ENCODE peak calls at places on chromosomes 16 and 17, in ten cellular contexts. S is CD4-positive, alpha-beta T cell; Y is fibroblast of the aortic adventitia; Q is transverse colon; C is foreskin keratinocyte; D is AG10803; A is HL-60; H is pancreas; O is Peyer's patch; W is left ventricle myocardium inferior. J is an unnamed sample.

GRCh38 chr16:55933038-55933437 is 57.9 kb upstream of the CES5A start:
- DNase-seq in S (no peak), Y (no peak), Q (no peak), C (no peak), D (no peak), A (peak), H (no peak), O (no peak), W (no peak), J (no peak)

GRCh38 chr17:78409191-78409621 is 30.8 kb downstream of the PGS1 start:
- DNase-seq in S (no peak), Y (no peak), Q (peak), C (no peak), D (no peak), A (no peak), H (peak), O (peak), W (no peak), J (no peak)

GRCh38 chr17:9979463-9979995 is 74.5 kb upstream of the RCVRN start:
- DNase-seq in S (no peak), Y (no peak), Q (no peak), C (peak), D (no peak), A (no peak), H (no peak), O (no peak), W (no peak), J (peak)

GRCh38 chr16:10976663-10977062 is 32.3 kb downstream of the CLEC16A start:
- DNase-seq in S (no peak), Y (no peak), Q (no peak), C (no peak), D (no peak), A (no peak), H (no peak), O (no peak), W (no peak), J (no peak)

GRCh38 chr16:87701505-87701921 is 64.3 kb downstream of the KLHDC4 start:
- DNase-seq in S (no peak), Y (no peak), Q (no peak), C (no peak), D (no peak), A (no peak), H (no peak), O (no peak), W (no peak), J (no peak)

GRCh38 chr16:69329369-69330285 is 761 bp downstream of the PDF start:
- DNase-seq in S (peak), Y (no peak), Q (peak), C (peak), D (no peak), A (no peak), H (peak), O (no peak), W (no peak), J (no peak)

GRCh38 chr17:78235885-78236284 is 4.5 kb downstream of the TMEM235 start:
- DNase-seq in S (no peak), Y (no peak), Q (no peak), C (no peak), D (no peak), A (no peak), H (no peak), O (no peak), W (no peak), J (no peak)

GRCh38 chr16:31427441-31428276 is 501 bp downstream of the COX6A2 start:
- DNase-seq in S (peak), Y (peak), Q (peak), C (no peak), D (peak), A (no peak), H (peak), O (peak), W (peak), J (no peak)

GRCh38 chr17:55005520-55005919 is 37.0 kb downstream of the STXBP4 start:
- DNase-seq in S (no peak), Y (peak), Q (no peak), C (peak), D (peak), A (no peak), H (no peak), O (no peak), W (no peak), J (no peak)

GRCh38 chr16:66359012-66359411 is 7.5 kb upstream of the CDH5 start:
- DNase-seq in S (no peak), Y (peak), Q (no peak), C (peak), D (peak), A (peak), H (no peak), O (no peak), W (no peak), J (no peak)

GRCh38 chr16:56331915-56332314 is 93.4 kb downstream of the AMFR start:
- DNase-seq in S (no peak), Y (no peak), Q (no peak), C (no peak), D (no peak), A (no peak), H (no peak), O (no peak), W (no peak), J (no peak)

GRCh38 chr17:59493867-59494266 is 71.5 kb upstream of the DHX40 start:
- DNase-seq in S (no peak), Y (no peak), Q (no peak), C (no peak), D (no peak), A (no peak), H (no peak), O (no peak), W (no peak), J (no peak)

GRCh38 chr17:17346428-17347233 is 43.5 kb downstream of the NT5M start:
- DNase-seq in S (no peak), Y (no peak), Q (no peak), C (no peak), D (no peak), A (peak), H (no peak), O (no peak), W (no peak), J (no peak)

GRCh38 chr17:71830916-71831315 is 289.9 kb upstream of the SOX9 start:
- DNase-seq in S (no peak), Y (no peak), Q (no peak), C (no peak), D (no peak), A (no peak), H (no peak), O (no peak), W (no peak), J (no peak)
- TF ChIP-seq CTCF in S (no peak), Y (no peak), Q (no peak), C (no peak), D (no peak), A (no peak), H (no peak), O (no peak), W (no peak), J (no peak)

GRCh38 chr17:41107941-41108445 is 2.8 kb downstream of the KRTAP4-9 start:
- DNase-seq in S (no peak), Y (peak), Q (no peak), C (no peak), D (peak), A (no peak), H (no peak), O (no peak), W (no peak), J (peak)
- TF ChIP-seq CTCF in S (no peak), Y (no peak), Q (no peak), C (no peak), D (no peak), A (no peak), H (no peak), O (no peak), W (no peak), J (no peak)

GRCh38 chr16:12896562-12896961 is 4.8 kb upstream of the SHISA9 start:
- DNase-seq in S (no peak), Y (no peak), Q (no peak), C (peak), D (peak), A (no peak), H (no peak), O (no peak), W (no peak), J (peak)
- TF ChIP-seq CTCF in S (no peak), Y (no peak), Q (no peak), C (peak), D (peak), A (peak), H (peak), O (no peak), W (peak), J (peak)

DNA sequence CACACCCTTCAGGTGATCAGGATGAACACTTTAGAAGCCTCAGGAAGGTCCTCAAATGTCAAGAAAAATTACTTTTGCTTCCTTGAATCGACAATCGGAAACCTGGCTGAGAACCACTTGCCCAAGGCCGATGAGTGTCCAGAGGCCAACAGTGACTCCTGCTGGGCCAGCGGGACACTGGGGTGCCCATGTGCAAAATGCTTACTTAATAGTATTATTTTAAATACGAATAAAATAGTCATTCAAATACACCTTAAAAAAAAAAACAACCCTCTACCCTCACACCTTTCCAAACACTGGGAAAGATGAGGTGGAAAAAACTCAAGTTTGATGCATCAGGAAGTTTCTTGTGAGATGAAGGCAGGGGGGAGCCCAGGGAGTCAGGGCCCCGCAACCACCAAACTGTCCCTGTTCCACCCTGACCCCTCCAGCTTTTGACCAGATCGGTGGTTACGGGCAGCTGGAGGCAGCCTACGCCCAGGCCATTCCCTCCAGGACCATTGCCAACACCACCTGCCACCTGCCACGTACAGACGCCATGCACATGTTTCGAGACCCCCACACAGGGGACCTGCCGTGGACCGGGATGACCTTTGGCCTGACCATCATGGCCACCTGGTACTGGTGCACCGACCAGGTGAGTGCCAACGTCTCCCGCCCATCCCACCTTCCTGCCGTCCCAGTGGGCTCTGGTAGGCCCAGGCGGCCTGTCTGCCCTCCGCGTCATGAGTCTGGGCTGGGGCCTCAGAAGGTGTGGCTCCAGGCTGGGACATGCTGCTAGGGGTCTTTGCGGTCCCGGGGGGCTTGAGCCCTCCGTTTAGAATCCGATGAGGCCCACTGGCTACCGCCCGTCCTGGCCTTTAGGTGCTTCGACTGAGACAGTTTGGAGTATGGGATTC is 18.9 kb downstream of the SLC5A10 start:
- DNase-seq in S (no peak), Y (no peak), Q (no peak), C (no peak), D (no peak), A (no peak), H (no peak), O (no peak), W (no peak), J (no peak)
- TF ChIP-seq CTCF in S (no peak), Y (peak), Q (no peak), C (peak), D (no peak), A (no peak), H (no peak), O (no peak), W (no peak), J (peak)

GRCh38 chr16:85554791-85555548 is 58.2 kb upstream of the GSE1 start:
- DNase-seq in S (peak), Y (peak), Q (peak), C (peak), D (peak), A (no peak), H (peak), O (no peak), W (peak), J (peak)

GRCh38 chr16:85555549-85556455 is 57.3 kb upstream of the GSE1 start:
- DNase-seq in S (peak), Y (peak), Q (peak), C (no peak), D (peak), A (no peak), H (peak), O (peak), W (peak), J (no peak)

GRCh38 chr16:85556456-85557082 is 56.6 kb upstream of the GSE1 start:
- DNase-seq in S (peak), Y (no peak), Q (peak), C (peak), D (no peak), A (no peak), H (peak), O (peak), W (no peak), J (no peak)

GRCh38 chr16:85557976-85558589 is 55.0 kb upstream of the GSE1 start:
- DNase-seq in S (no peak), Y (no peak), Q (peak), C (peak), D (no peak), A (no peak), H (peak), O (no peak), W (no peak), J (no peak)

GRCh38 chr16:85557083-85557975 is 55.8 kb upstream of the GSE1 start:
- DNase-seq in S (peak), Y (peak), Q (peak), C (peak), D (no peak), A (no peak), H (peak), O (peak), W (no peak), J (no peak)
- TF ChIP-seq CTCF in S (no peak), Y (no peak), Q (peak), C (peak), D (peak), A (no peak), H (no peak), O (no peak), W (no peak), J (peak)

GRCh38 chr16:81077077-81077940 is at the start of gene C16orf46:
- DNase-seq in S (peak), Y (peak), Q (peak), C (peak), D (peak), A (peak), H (peak), O (peak), W (peak), J (peak)
- TF ChIP-seq CTCF in S (no peak), Y (no peak), Q (no peak), C (no peak), D (no peak), A (no peak), H (no peak), O (no peak), W (no peak), J (no peak)

GRCh38 chr17:74355065-74355464 is 6.6 kb downstream of the BTBD17 start:
- DNase-seq in S (no peak), Y (no peak), Q (no peak), C (no peak), D (no peak), A (no peak), H (no peak), O (no peak), W (no peak), J (no peak)

GRCh38 chr17:74353446-74354060 is 8.1 kb downstream of the BTBD17 start:
- DNase-seq in S (no peak), Y (no peak), Q (no peak), C (no peak), D (no peak), A (no peak), H (no peak), O (no peak), W (no peak), J (no peak)

GRCh38 chr17:74351552-74352210 is 10.0 kb downstream of the BTBD17 start:
- DNase-seq in S (no peak), Y (no peak), Q (no peak), C (no peak), D (no peak), A (peak), H (no peak), O (no peak), W (no peak), J (no peak)

GRCh38 chr17:74354561-74354960 is 7.1 kb downstream of the BTBD17 start:
- DNase-seq in S (no peak), Y (no peak), Q (no peak), C (no peak), D (no peak), A (no peak), H (no peak), O (no peak), W (no peak), J (no peak)

GRCh38 chr17:74354123-74354522 is 7.5 kb downstream of the BTBD17 start:
- DNase-seq in S (peak), Y (no peak), Q (peak), C (no peak), D (no peak), A (peak), H (no peak), O (peak), W (peak), J (no peak)
- TF ChIP-seq CTCF in S (peak), Y (no peak), Q (peak), C (peak), D (peak), A (peak), H (no peak), O (no peak), W (peak), J (peak)

GRCh38 chr17:67557921-67558320 is 159.8 kb upstream of the NOL11 start:
- DNase-seq in S (no peak), Y (peak), Q (no peak), C (no peak), D (peak), A (no peak), H (no peak), O (no peak), W (no peak), J (no peak)

GRCh38 chr17:67562036-67562435 is 155.7 kb upstream of the NOL11 start:
- DNase-seq in S (no peak), Y (no peak), Q (no peak), C (no peak), D (no peak), A (no peak), H (no peak), O (no peak), W (no peak), J (no peak)

GRCh38 chr17:67557052-67557845 is 160.5 kb upstream of the NOL11 start:
- DNase-seq in S (no peak), Y (no peak), Q (no peak), C (no peak), D (no peak), A (no peak), H (no peak), O (no peak), W (no peak), J (no peak)

GRCh38 chr17:67558740-67559380 is 158.9 kb upstream of the NOL11 start:
- DNase-seq in S (no peak), Y (peak), Q (no peak), C (peak), D (peak), A (no peak), H (no peak), O (no peak), W (no peak), J (no peak)

DNA sequence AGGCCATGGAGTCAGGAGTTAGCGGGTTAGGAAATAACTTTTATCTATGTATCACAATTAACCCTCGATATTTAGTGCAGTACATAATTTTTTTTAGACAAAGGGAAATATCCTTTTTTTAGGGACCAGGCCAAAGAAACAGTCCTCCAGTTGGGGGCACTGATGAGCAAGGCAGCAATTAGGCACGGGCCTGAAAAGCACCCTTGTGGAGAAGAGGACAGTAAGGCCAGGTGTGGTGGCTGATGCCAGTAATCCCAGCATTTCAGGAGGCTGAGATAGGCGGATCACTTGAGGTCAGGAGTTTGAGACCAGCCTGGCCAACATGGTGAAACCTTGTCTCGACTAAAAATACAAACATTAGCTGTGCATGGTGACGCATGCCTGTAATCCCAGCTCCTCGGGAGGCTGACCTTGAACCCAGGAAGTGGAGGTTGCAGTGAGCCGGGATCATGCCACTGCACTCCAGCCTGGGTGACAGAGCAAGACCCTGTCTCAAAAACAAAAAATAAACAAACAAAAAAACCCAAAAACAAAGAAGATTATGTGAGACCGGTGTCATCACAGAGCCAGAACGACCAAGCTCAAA is 158.3 kb upstream of the NOL11 start:
- DNase-seq in S (no peak), Y (no peak), Q (no peak), C (no peak), D (no peak), A (no peak), H (no peak), O (no peak), W (no peak), J (no peak)
- TF ChIP-seq CTCF in S (no peak), Y (no peak), Q (peak), C (peak), D (no peak), A (no peak), H (no peak), O (no peak), W (peak), J (peak)

DNA sequence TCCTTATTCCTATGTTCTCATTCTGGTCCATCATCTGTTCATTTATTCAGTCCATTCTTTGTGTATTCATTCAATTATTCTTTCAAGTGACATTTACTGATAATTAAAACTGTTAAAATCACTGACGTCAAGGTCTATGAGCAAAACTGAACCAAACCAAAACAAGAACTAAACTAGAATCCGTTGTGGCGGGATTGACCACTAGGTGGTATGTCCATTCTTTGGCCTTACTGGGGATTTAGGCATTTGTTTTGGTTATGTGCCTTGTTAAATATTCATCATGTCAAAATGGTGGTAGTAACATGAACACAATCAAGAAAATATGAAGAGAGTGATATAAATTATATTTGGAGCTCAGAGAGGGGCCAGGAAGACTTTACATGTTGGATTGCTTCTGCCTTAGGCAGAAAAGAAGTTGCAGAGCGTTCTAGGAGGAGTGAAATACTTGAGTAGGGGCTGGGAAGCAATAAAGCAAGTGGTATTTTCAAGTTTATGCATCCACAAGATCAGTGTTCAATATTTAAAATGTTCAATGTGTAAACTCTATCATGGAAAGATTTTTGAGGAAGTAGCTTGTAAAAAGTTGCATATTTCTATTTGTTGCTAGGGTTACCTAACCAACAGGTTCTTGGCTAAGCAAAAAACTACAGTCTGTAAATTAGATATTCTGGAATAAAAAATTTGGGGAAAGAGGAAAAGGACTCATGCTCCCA is 129.0 kb downstream of the CDH13 start:
- DNase-seq in S (no peak), Y (no peak), Q (no peak), C (no peak), D (peak), A (no peak), H (no peak), O (no peak), W (no peak), J (no peak)
- TF ChIP-seq CTCF in S (no peak), Y (peak), Q (no peak), C (no peak), D (no peak), A (no peak), H (no peak), O (no peak), W (no peak), J (peak)